ENCODE peak calls at places on chromosome 15, in eight cellular contexts. One of them, this sample, is unnamed.

GRCh38 chr15:47194718-47195117 is 522.6 kb upstream of the SEMA6D start:
- DNase-seq in neural progenitor cell: peak
- DNase-seq in BE2C: no peak
- DNase-seq in GM12865: peak
- DNase-seq in AG04450: peak
- DNase-seq in A549: no peak
- DNase-seq in fibroblast of mammary gland: peak
- DNase-seq in IMR-90: peak
- DNase-seq in this sample: no peak

GRCh38 chr15:66925721-66926120 is 139.7 kb upstream of the SMAD3 start:
- DNase-seq in GM12865: no peak
- DNase-seq in neural progenitor cell: no peak
- DNase-seq in A549: no peak
- DNase-seq in AG04450: no peak
- DNase-seq in BE2C: no peak
- DNase-seq in fibroblast of mammary gland: no peak
- DNase-seq in IMR-90: no peak
- DNase-seq in this sample: no peak

GRCh38 chr15:99251436-99251821 is at the start of gene LRRC28:
- DNase-seq in IMR-90: no peak
- DNase-seq in A549: no peak
- DNase-seq in fibroblast of mammary gland: no peak
- DNase-seq in BE2C: no peak
- DNase-seq in neural progenitor cell: no peak
- DNase-seq in AG04450: no peak
- DNase-seq in GM12865: no peak
- DNase-seq in this sample: no peak

GRCh38 chr15:69644876-69645275 is 192.3 kb downstream of the RPLP1 start:
- DNase-seq in fibroblast of mammary gland: no peak
- DNase-seq in IMR-90: no peak
- DNase-seq in neural progenitor cell: no peak
- DNase-seq in GM12865: no peak
- DNase-seq in AG04450: no peak
- DNase-seq in A549: no peak
- DNase-seq in BE2C: no peak
- DNase-seq in this sample: no peak

GRCh38 chr15:100765458-100766224 is 114.0 kb upstream of the ALDH1A3 start:
- DNase-seq in GM12865: no peak
- DNase-seq in fibroblast of mammary gland: no peak
- DNase-seq in IMR-90: no peak
- DNase-seq in AG04450: no peak
- DNase-seq in A549: no peak
- DNase-seq in neural progenitor cell: no peak
- DNase-seq in BE2C: no peak
- DNase-seq in this sample: no peak

GRCh38 chr15:66323312-66323928 is 30.1 kb downstream of the DIS3L start:
- DNase-seq in GM12865: no peak
- DNase-seq in IMR-90: no peak
- DNase-seq in A549: no peak
- DNase-seq in neural progenitor cell: peak
- DNase-seq in fibroblast of mammary gland: no peak
- DNase-seq in BE2C: no peak
- DNase-seq in AG04450: no peak
- DNase-seq in this sample: no peak

GRCh38 chr15:82122754-82123400 is 77.1 kb upstream of the MEX3B start:
- DNase-seq in neural progenitor cell: no peak
- DNase-seq in A549: peak
- DNase-seq in IMR-90: peak
- DNase-seq in fibroblast of mammary gland: peak
- DNase-seq in BE2C: no peak
- DNase-seq in AG04450: peak
- DNase-seq in GM12865: no peak
- DNase-seq in this sample: peak

GRCh38 chr15:52558196-52558595 is 10.6 kb downstream of the ARPP19 start:
- DNase-seq in neural progenitor cell: no peak
- DNase-seq in fibroblast of mammary gland: peak
- DNase-seq in AG04450: no peak
- DNase-seq in A549: no peak
- DNase-seq in IMR-90: peak
- DNase-seq in GM12865: peak
- DNase-seq in BE2C: no peak
- DNase-seq in this sample: no peak

GRCh38 chr15:86016750-86017149 is 62.9 kb upstream of the AGBL1 start:
- DNase-seq in fibroblast of mammary gland: no peak
- DNase-seq in AG04450: no peak
- DNase-seq in A549: no peak
- DNase-seq in neural progenitor cell: no peak
- DNase-seq in BE2C: no peak
- DNase-seq in GM12865: no peak
- DNase-seq in IMR-90: no peak
- DNase-seq in this sample: no peak

GRCh38 chr15:77497108-77497737 is 76.5 kb downstream of the HMG20A start:
- DNase-seq in neural progenitor cell: no peak
- DNase-seq in fibroblast of mammary gland: no peak
- DNase-seq in A549: no peak
- DNase-seq in IMR-90: no peak
- DNase-seq in GM12865: no peak
- DNase-seq in AG04450: no peak
- DNase-seq in BE2C: peak
- DNase-seq in this sample: no peak

GRCh38 chr15:31364301-31365031 is 37.8 kb downstream of the KLF13 start:
- DNase-seq in BE2C: peak
- DNase-seq in AG04450: no peak
- DNase-seq in IMR-90: no peak
- DNase-seq in neural progenitor cell: peak
- DNase-seq in fibroblast of mammary gland: no peak
- DNase-seq in GM12865: no peak
- DNase-seq in A549: no peak
- DNase-seq in this sample: no peak

GRCh38 chr15:79431636-79432344 is at the start of gene MINAR1:
- DNase-seq in IMR-90: peak
- DNase-seq in fibroblast of mammary gland: peak
- DNase-seq in GM12865: no peak
- DNase-seq in AG04450: no peak
- DNase-seq in neural progenitor cell: peak
- DNase-seq in BE2C: peak
- DNase-seq in A549: peak
- DNase-seq in this sample: no peak

GRCh38 chr15:88604381-88604951 is 16.7 kb upstream of the AEN start:
- DNase-seq in IMR-90: no peak
- DNase-seq in AG04450: no peak
- DNase-seq in fibroblast of mammary gland: no peak
- DNase-seq in A549: no peak
- DNase-seq in BE2C: peak
- DNase-seq in neural progenitor cell: peak
- DNase-seq in GM12865: no peak
- DNase-seq in this sample: no peak

GRCh38 chr15:88605507-88606436 is 15.4 kb upstream of the AEN start:
- DNase-seq in IMR-90: peak
- DNase-seq in A549: no peak
- DNase-seq in neural progenitor cell: peak
- DNase-seq in fibroblast of mammary gland: no peak
- DNase-seq in AG04450: no peak
- DNase-seq in BE2C: peak
- DNase-seq in GM12865: no peak
- DNase-seq in this sample: no peak

GRCh38 chr15:88604972-88605506 is 16.1 kb upstream of the AEN start:
- DNase-seq in neural progenitor cell: peak
- DNase-seq in AG04450: no peak
- DNase-seq in GM12865: no peak
- DNase-seq in BE2C: peak
- DNase-seq in IMR-90: no peak
- DNase-seq in A549: no peak
- DNase-seq in fibroblast of mammary gland: no peak
- DNase-seq in this sample: no peak

GRCh38 chr15:88608607-88609181 is 12.4 kb upstream of the AEN start:
- DNase-seq in BE2C: no peak
- DNase-seq in neural progenitor cell: no peak
- DNase-seq in AG04450: no peak
- DNase-seq in fibroblast of mammary gland: no peak
- DNase-seq in GM12865: no peak
- DNase-seq in A549: no peak
- DNase-seq in IMR-90: no peak
- DNase-seq in this sample: no peak

DNA sequence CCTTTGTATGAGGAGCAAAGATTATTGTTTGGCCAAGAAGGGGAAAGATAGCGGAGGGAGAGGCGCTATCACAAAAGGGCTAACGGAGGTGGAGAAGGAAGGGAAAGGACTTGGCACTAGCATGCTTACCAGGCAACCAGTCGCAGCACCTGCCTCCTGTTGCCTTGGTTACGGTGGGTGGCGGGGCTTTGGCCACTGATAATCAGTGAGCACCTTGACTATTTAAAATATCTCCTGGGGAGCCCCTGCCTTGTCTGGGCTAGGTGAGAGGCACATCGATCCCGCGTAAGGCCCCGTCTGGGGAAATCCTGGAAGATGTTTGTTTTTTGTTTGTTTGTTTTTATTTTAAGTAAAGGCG is 14.7 kb upstream of the AEN start:
- DNase-seq in BE2C: no peak
- DNase-seq in GM12865: no peak
- DNase-seq in neural progenitor cell: no peak
- DNase-seq in AG04450: no peak
- DNase-seq in fibroblast of mammary gland: no peak
- DNase-seq in A549: no peak
- DNase-seq in IMR-90: no peak
- DNase-seq in this sample: no peak
- TF ChIP-seq CTCF in BE2C: no peak
- TF ChIP-seq CTCF in GM12865: no peak
- TF ChIP-seq CTCF in neural progenitor cell: no peak
- TF ChIP-seq CTCF in AG04450: no peak
- TF ChIP-seq CTCF in fibroblast of mammary gland: no peak
- TF ChIP-seq CTCF in A549: no peak
- TF ChIP-seq CTCF in IMR-90: no peak
- TF ChIP-seq CTCF in this sample: no peak

GRCh38 chr15:75669191-75669878 is 21.6 kb downstream of the SNX33 start:
- DNase-seq in A549: no peak
- DNase-seq in AG04450: no peak
- DNase-seq in IMR-90: peak
- DNase-seq in BE2C: no peak
- DNase-seq in neural progenitor cell: no peak
- DNase-seq in GM12865: no peak
- DNase-seq in fibroblast of mammary gland: no peak
- DNase-seq in this sample: no peak
- TF ChIP-seq CTCF in A549: no peak
- TF ChIP-seq CTCF in AG04450: no peak
- TF ChIP-seq CTCF in IMR-90: no peak
- TF ChIP-seq CTCF in BE2C: no peak
- TF ChIP-seq CTCF in neural progenitor cell: no peak
- TF ChIP-seq CTCF in GM12865: no peak
- TF ChIP-seq CTCF in fibroblast of mammary gland: no peak
- TF ChIP-seq CTCF in this sample: no peak

DNA sequence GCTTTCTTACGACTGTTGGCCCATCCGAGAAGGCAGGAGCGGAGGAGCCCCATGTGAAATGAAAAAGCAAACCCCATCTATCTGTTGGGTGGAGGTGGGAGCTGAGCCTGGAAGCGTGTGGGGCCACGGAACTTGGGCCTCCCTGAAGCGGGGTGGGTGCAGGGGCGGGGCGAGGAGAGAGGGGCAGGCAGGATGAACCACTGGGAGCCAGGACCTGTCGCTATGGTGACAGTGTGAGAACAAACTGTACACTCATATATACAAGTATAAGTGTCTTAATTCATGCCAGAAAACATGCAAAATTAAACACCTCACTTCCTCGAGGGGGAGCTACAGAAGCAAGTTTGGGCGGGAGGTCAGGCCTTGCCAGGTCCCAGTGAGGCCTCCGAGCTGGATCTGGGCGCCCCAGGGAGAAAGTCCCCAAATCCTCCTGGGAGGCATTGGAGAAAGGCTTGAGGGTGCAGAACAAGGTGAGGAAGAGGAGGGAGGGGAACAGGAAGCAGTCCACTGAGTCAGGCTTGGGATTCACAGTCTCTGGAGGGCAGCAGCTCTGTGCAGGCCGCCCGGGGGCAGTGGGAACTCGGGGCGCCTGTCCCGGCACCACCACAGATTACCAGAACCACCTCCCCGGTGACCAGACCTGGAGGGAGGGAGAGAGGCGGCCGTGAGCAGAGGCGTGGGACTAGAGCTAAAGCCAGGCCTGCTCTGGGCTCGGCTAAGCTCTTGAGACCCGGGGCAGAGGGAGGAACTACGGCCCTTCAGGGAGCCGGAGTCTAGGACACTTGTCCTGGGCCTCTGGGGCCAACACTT is 34.8 kb downstream of the RBPMS2 start:
- DNase-seq in A549: peak
- DNase-seq in AG04450: no peak
- DNase-seq in IMR-90: peak
- DNase-seq in GM12865: peak
- DNase-seq in neural progenitor cell: no peak
- DNase-seq in BE2C: peak
- DNase-seq in fibroblast of mammary gland: peak
- DNase-seq in this sample: peak
- TF ChIP-seq CTCF in A549: no peak
- TF ChIP-seq CTCF in AG04450: peak
- TF ChIP-seq CTCF in IMR-90: peak
- TF ChIP-seq CTCF in GM12865: peak
- TF ChIP-seq CTCF in neural progenitor cell: peak
- TF ChIP-seq CTCF in BE2C: peak
- TF ChIP-seq CTCF in fibroblast of mammary gland: peak
- TF ChIP-seq CTCF in this sample: peak

GRCh38 chr15:62935300-62936081 is 107.1 kb upstream of the TPM1 start:
- DNase-seq in A549: no peak
- DNase-seq in AG04450: no peak
- DNase-seq in fibroblast of mammary gland: no peak
- DNase-seq in IMR-90: no peak
- DNase-seq in BE2C: no peak
- DNase-seq in neural progenitor cell: no peak
- DNase-seq in GM12865: peak
- DNase-seq in this sample: no peak

GRCh38 chr15:62932436-62932835 is 110.1 kb upstream of the TPM1 start:
- DNase-seq in BE2C: no peak
- DNase-seq in A549: no peak
- DNase-seq in GM12865: no peak
- DNase-seq in IMR-90: peak
- DNase-seq in AG04450: peak
- DNase-seq in fibroblast of mammary gland: peak
- DNase-seq in neural progenitor cell: no peak
- DNase-seq in this sample: peak

GRCh38 chr15:62931650-62932049 is 110.9 kb upstream of the TPM1 start:
- DNase-seq in IMR-90: no peak
- DNase-seq in BE2C: no peak
- DNase-seq in neural progenitor cell: no peak
- DNase-seq in GM12865: no peak
- DNase-seq in AG04450: no peak
- DNase-seq in fibroblast of mammary gland: peak
- DNase-seq in A549: no peak
- DNase-seq in this sample: no peak

GRCh38 chr15:62934236-62934971 is 108.1 kb upstream of the TPM1 start:
- DNase-seq in GM12865: peak
- DNase-seq in IMR-90: no peak
- DNase-seq in A549: no peak
- DNase-seq in neural progenitor cell: no peak
- DNase-seq in BE2C: peak
- DNase-seq in AG04450: no peak
- DNase-seq in fibroblast of mammary gland: no peak
- DNase-seq in this sample: no peak

DNA sequence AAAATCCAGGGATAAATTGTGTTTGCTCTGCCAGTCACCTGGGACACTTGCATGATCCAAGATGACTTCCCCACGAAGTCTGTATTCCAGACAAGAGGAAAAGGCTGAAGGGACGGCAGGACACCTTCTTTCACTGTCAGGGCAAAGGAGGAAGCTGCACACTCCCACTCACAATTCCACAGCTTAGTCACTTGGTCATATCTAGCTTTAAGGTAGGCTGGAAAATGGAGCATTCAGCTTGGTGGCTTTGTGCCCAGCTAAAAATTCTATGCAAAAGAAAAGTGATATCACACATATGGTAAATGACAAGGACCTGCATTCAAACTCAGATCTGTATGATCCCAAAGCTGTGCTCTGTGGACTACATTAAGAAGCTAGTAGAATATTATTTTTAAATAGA is 109.2 kb upstream of the TPM1 start:
- DNase-seq in AG04450: no peak
- DNase-seq in neural progenitor cell: no peak
- DNase-seq in BE2C: no peak
- DNase-seq in GM12865: no peak
- DNase-seq in IMR-90: peak
- DNase-seq in fibroblast of mammary gland: no peak
- DNase-seq in A549: no peak
- DNase-seq in this sample: no peak
- TF ChIP-seq CTCF in AG04450: no peak
- TF ChIP-seq CTCF in neural progenitor cell: no peak
- TF ChIP-seq CTCF in BE2C: no peak
- TF ChIP-seq CTCF in GM12865: no peak
- TF ChIP-seq CTCF in IMR-90: no peak
- TF ChIP-seq CTCF in fibroblast of mammary gland: no peak
- TF ChIP-seq CTCF in A549: no peak
- TF ChIP-seq CTCF in this sample: no peak